ENCODE peak calls at places on chromosome 9, in nine cellular contexts. L is T-helper 2 cell; A is mammary epithelial cell; M is fibroblast of the conjunctiva; J is RPMI8226; I is CD8-positive, alpha-beta memory T cell; U is A549; Q is activated CD4-positive, alpha-beta T cell treated with anti-CD3 and anti-CD28 coated beads for 36 hours; S is NK-92 treated with Interleukin-12 subunit alpha and Interleukin-12 subunit beta, amount 100 ng/mL, for 24 hours. C is an unnamed sample.

GRCh38 chr9:107235765-107236442 is 47.2 kb upstream of the RAD23B start:
- DNase-seq in M (no peak), S (no peak), Q (no peak), I (no peak), L (no peak), A (no peak), U (no peak), J (no peak), C (no peak)

GRCh38 chr9:13083973-13084528 is 195.4 kb downstream of the MPDZ start:
- DNase-seq in A (peak), J (no peak), S (no peak), M (peak), L (no peak), Q (no peak), I (no peak), U (no peak), C (no peak)

GRCh38 chr9:116288658-116289057 is 135.1 kb downstream of the PAPPA start:
- DNase-seq in U (peak), L (no peak), I (no peak), S (peak), M (peak), Q (no peak), A (peak), J (peak), C (no peak)

GRCh38 chr9:108512426-108513173 is 343.2 kb downstream of the ACTL7B start:
- DNase-seq in M (no peak), J (no peak), U (no peak), Q (no peak), L (no peak), A (no peak), S (no peak), I (no peak), C (no peak)

GRCh38 chr9:138112090-138112748 is 234.6 kb downstream of the CACNA1B start:
- DNase-seq in Q (no peak), M (no peak), L (no peak), S (no peak), J (no peak), U (no peak), I (no peak), A (no peak), C (no peak)

GRCh38 chr9:94720846-94721549 is 5.5 kb upstream of the AOPEP start:
- DNase-seq in M (no peak), S (no peak), L (no peak), U (no peak), A (peak), I (no peak), Q (no peak), J (no peak), C (no peak)

GRCh38 chr9:120767451-120767850 is 25.8 kb downstream of the FBXW2 start:
- DNase-seq in U (no peak), S (no peak), L (no peak), I (no peak), A (peak), J (no peak), M (no peak), Q (no peak), C (no peak)

GRCh38 chr9:132370592-132370991 is 15.8 kb upstream of the SETX start:
- DNase-seq in L (no peak), J (no peak), Q (no peak), A (no peak), U (no peak), M (no peak), S (no peak), I (no peak), C (no peak)

GRCh38 chr9:107606149-107606790 is 116.7 kb upstream of the KLF4 start:
- DNase-seq in Q (no peak), L (no peak), A (no peak), U (no peak), J (no peak), M (no peak), I (no peak), S (no peak), C (no peak)

GRCh38 chr9:134738869-134739659 is 97.5 kb downstream of the COL5A1 start:
- DNase-seq in M (peak), A (peak), S (no peak), U (peak), I (peak), J (peak), Q (peak), L (peak), C (no peak)

GRCh38 chr9:131178382-131178781 is 53.0 kb downstream of the NUP214 start:
- DNase-seq in U (peak), S (peak), I (peak), M (peak), Q (peak), A (peak), J (peak), L (peak), C (peak)

GRCh38 chr9:93891549-93892310 is 63.4 kb downstream of the BARX1 start:
- DNase-seq in A (no peak), Q (no peak), S (no peak), L (no peak), I (no peak), M (no peak), J (no peak), U (no peak), C (no peak)

GRCh38 chr9:70988551-70988950 is 132.9 kb downstream of the TRPM3 start:
- DNase-seq in A (no peak), S (no peak), Q (no peak), M (no peak), U (no peak), I (no peak), L (no peak), J (no peak), C (no peak)

GRCh38 chr9:70588381-70588780 is 173.9 kb upstream of the KLF9 start:
- DNase-seq in Q (no peak), M (no peak), S (no peak), J (no peak), I (no peak), A (no peak), L (no peak), U (no peak), C (no peak)

GRCh38 chr9:69157751-69158466 is 16.2 kb upstream of the TJP2 start:
- DNase-seq in A (peak), J (peak), I (no peak), Q (peak), U (no peak), S (no peak), L (no peak), M (no peak), C (no peak)

GRCh38 chr9:77991191-77991590 is 40.4 kb downstream of the GNAQ start:
- DNase-seq in I (no peak), M (no peak), S (no peak), Q (no peak), A (no peak), J (no peak), U (no peak), L (no peak), C (no peak)

GRCh38 chr9:87599901-87600610 is 102.4 kb downstream of the DAPK1 start:
- DNase-seq in U (peak), S (no peak), J (no peak), M (peak), A (no peak), Q (no peak), I (no peak), L (no peak), C (no peak)

C was measured in MM.1S.